ENCODE peak calls at places on chromosomes 12 and 14, in seven cellular contexts. M, R, Y, S, B, O and U are unnamed samples.

GRCh38 chr14:39006721-39007410 is 96.2 kb downstream of the SEC23A start:
- DNase-seq in Y (no peak), M (peak), R (no peak), O (no peak), B (no peak), S (no peak), U (peak)

GRCh38 chr14:31047503-31047902 is 21.3 kb upstream of the STRN3 start:
- DNase-seq in S (no peak), Y (no peak), B (no peak), O (no peak), M (no peak), R (no peak), U (no peak)

GRCh38 chr12:101671157-101671791 is 26.2 kb upstream of the CHPT1 start:
- DNase-seq in M (no peak), O (no peak), B (no peak), R (peak), Y (no peak), S (no peak), U (no peak)

GRCh38 chr14:98822917-98823316 is 449.1 kb downstream of the BCL11B start:
- DNase-seq in M (no peak), R (no peak), O (no peak), Y (no peak), S (no peak), B (no peak), U (no peak)

GRCh38 chr12:63862187-63863107 is 17.9 kb downstream of the SRGAP1 start:
- DNase-seq in M (no peak), O (peak), Y (peak), B (peak), R (no peak), S (peak), U (peak)

GRCh38 chr14:89507521-89507920 is 90.5 kb upstream of the FOXN3 start:
- DNase-seq in R (no peak), S (no peak), Y (no peak), B (no peak), O (peak), M (peak), U (peak)

GRCh38 chr12:122888232-122888752 is 7.6 kb downstream of the VPS37B start:
- DNase-seq in B (no peak), S (peak), Y (peak), M (peak), O (peak), R (peak), U (peak)

GRCh38 chr14:29861996-29862395 is 65.7 kb downstream of the PRKD1 start:
- DNase-seq in R (no peak), M (peak), S (no peak), O (no peak), Y (no peak), B (no peak), U (no peak)

GRCh38 chr12:40662366-40662765 is 29.9 kb upstream of the CNTN1 start:
- DNase-seq in Y (no peak), O (no peak), B (no peak), M (no peak), S (no peak), R (no peak), U (no peak)

GRCh38 chr12:117192057-117192456 is 1.8 kb upstream of the FBXO21 start:
- DNase-seq in S (no peak), Y (peak), R (no peak), O (no peak), B (no peak), M (no peak), U (no peak)

GRCh38 chr14:52790011-52790755 is 1.2 kb downstream of the GNPNAT1 start:
- DNase-seq in M (peak), S (no peak), O (no peak), B (no peak), R (no peak), Y (no peak), U (no peak)

DNA sequence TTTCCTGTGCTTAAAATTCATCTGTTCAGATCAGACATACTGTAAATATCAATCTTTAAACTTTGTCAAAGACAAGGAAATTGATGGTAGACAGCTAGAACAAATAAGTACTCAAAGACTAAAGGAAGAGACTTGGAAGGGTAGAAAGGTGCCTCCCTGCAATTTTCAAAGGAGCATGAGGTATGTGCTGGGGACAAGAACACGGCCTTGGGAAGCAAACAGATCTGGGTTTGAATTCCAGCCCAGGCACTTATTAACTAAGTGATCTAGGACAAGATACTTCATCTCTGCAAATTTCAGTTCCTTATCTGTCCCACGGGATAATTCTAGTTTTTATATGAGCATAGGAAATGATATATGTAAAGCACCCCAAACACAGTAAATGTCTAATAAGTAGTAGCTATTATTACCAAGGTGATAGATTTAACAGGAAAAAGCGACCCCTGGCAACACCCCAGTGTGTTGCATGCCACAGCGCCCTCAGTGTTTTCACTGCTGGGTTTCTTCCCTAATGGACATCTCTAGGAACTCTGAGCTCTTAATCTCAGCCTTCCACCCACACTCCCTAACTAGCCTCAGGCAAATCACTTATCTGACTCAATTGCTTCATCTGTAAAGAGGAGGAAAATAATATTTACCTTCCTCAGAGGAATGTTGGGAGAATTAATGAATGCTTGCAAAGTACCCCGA is 44.7 kb upstream of the BMP4 start:
- DNase-seq in B (no peak), M (no peak), Y (peak), S (no peak), R (no peak), O (no peak), U (no peak)
- TF ChIP-seq CTCF in B (no peak), M (no peak), Y (peak), S (no peak), R (no peak), O (no peak), U (no peak)

GRCh38 chr14:77140937-77141591 is 527 bp downstream of the ZDHHC22 start:
- DNase-seq in M (no peak), Y (peak), O (peak), B (no peak), S (peak), R (no peak), U (no peak)
- H3K4me3 ChIP-seq in M (peak), Y (peak), O (peak), B (peak), S (no peak), R (no peak), U (peak)

GRCh38 chr12:106174876-106175275 is 36.1 kb upstream of the NUAK1 start:
- DNase-seq in O (no peak), R (no peak), S (no peak), B (no peak), Y (no peak), M (no peak), U (no peak)

GRCh38 chr12:106170285-106170684 is 31.5 kb upstream of the NUAK1 start:
- DNase-seq in O (peak), M (peak), B (no peak), Y (no peak), R (no peak), S (peak), U (peak)

GRCh38 chr12:106173442-106173841 is 34.7 kb upstream of the NUAK1 start:
- DNase-seq in S (no peak), O (no peak), R (no peak), M (no peak), Y (no peak), B (no peak), U (no peak)

DNA sequence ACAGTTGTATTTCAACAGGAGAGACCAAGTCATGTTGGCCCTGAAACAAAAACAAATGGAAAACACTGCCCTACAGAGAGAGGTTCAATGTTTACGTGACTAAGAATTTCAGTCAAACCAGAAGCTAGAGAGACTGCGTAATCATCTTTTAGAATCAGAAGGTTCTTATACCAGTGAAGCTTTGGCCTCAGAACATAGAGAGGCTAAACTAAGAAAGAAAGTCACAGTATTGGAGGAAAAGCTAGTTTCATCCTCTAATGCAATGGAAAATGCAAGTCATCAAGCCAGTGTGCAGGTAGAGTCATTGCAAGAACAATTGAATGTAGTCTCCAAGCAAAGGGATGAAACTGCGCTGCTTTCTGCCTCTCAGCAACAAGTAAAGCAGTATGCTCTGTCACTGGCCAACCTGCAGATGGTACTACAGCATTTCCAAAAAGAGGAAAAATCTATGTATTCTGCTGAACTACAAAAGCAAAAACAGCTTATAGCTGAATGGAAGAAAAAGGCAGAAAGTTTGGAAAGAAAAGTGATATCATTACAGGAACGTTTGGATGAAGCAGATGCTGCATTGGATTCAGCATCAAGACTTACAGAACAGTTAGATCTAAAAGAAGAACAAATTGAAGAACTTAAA is 32.5 kb upstream of the NUAK1 start:
- DNase-seq in O (no peak), B (no peak), Y (no peak), R (no peak), M (peak), S (no peak), U (peak)
- TF ChIP-seq CTCF in O (no peak), B (no peak), Y (no peak), R (no peak), M (peak), S (no peak), U (peak)

DNA sequence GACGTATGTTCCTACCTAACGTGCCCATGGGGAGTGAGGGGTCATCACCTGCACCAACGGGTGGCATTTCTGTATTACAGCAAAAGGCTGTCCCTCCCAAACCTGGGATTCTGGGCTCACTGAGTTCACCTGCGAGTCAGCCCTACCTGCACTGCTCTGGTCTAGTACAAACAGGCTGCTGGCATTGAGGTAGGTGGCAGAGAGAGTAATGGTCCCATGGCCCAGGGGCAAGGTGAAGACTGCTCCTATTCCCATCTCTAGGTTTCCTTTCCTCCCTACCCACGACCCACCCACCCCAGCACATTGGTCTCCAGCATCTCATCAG is 421 bp downstream of the SUOX start:
- DNase-seq in R (no peak), Y (no peak), S (peak), O (no peak), M (no peak), B (no peak), U (no peak)
- H3K4me3 ChIP-seq in R (no peak), Y (peak), S (peak), O (peak), M (peak), B (peak), U (peak)

GRCh38 chr12:80977356-80977755 is 39.6 kb upstream of the LIN7A start:
- DNase-seq in M (no peak), R (no peak), O (no peak), Y (peak), S (no peak), B (no peak), U (no peak)
- TF ChIP-seq CTCF in M (no peak), R (no peak), O (no peak), Y (no peak), S (no peak), B (no peak), U (no peak)

GRCh38 chr12:111057726-111058125 is 137.3 kb upstream of the MYL2 start:
- DNase-seq in S (no peak), Y (peak), M (no peak), O (no peak), R (no peak), B (no peak), U (no peak)
- H3K4me3 ChIP-seq in S (no peak), Y (no peak), M (no peak), O (no peak), R (no peak), B (no peak), U (no peak)

DNA sequence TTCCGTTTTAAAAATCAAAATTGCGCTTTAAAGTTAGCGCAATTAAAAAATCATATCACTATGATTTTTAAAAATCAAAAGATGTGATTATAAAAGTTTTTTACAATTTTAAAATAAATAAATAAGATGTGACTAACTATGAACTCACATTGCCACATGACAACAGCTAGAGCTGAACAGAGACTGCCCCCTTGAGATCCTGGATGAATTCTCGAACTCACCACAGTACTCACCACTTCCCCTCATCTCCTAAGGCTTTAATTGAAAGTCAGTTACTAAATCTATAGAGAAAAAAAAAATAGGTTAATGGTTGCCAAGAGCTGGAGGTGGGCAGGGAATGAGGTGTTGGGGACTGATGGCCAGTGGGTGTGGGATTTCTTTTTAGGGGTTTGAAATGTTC is 384.2 kb downstream of the ZFP36L1 start:
- DNase-seq in M (no peak), O (peak), Y (peak), R (no peak), B (no peak), S (no peak), U (no peak)
- TF ChIP-seq CTCF in M (no peak), O (peak), Y (peak), R (peak), B (no peak), S (no peak), U (peak)

GRCh38 chr14:101730626-101731186 is 30.8 kb upstream of the PPP2R5C start:
- DNase-seq in Y (no peak), O (no peak), B (no peak), R (no peak), M (no peak), S (no peak), U (no peak)
- H3K4me3 ChIP-seq in Y (no peak), O (no peak), B (no peak), R (no peak), M (no peak), S (peak), U (no peak)

GRCh38 chr14:72942934-72943333 is 16.7 kb downstream of the DCAF4 start:
- DNase-seq in S (no peak), O (no peak), B (no peak), R (no peak), M (no peak), Y (no peak), U (no peak)
- TF ChIP-seq CTCF in S (no peak), O (no peak), B (no peak), R (no peak), M (no peak), Y (peak), U (no peak)

GRCh38 chr14:41605550-41606248 is 977 bp upstream of the LRFN5 start:
- DNase-seq in Y (peak), O (peak), R (no peak), S (no peak), B (no peak), M (peak), U (peak)
- H3K4me3 ChIP-seq in Y (peak), O (peak), R (no peak), S (no peak), B (peak), M (peak), U (peak)